ENCODE peak calls at places on chromosomes 7 and 10, in seven cellular contexts. P is IMR-90, J is GM12878, F is H1, E is K562, U is SK-N-SH, R is HepG2. C is an unnamed sample. For H3K4me1, the result is how much of the 10 kb centered on the place peaks cover.

GRCh38 chr7:1557771-1558170 is 1.8 kb upstream of the TMEM184A start:
- DNase-seq in P (no peak), J (no peak), F (no peak), E (no peak), U (peak), R (no peak), C (no peak)

GRCh38 chr7:129970816-129971215 is 18.1 kb upstream of the UBE2H start:
- DNase-seq in P (no peak), J (no peak), F (no peak), E (no peak), U (no peak), R (no peak), C (no peak)

GRCh38 chr7:42238709-42239395 is 1.8 kb upstream of the GLI3 start:
- DNase-seq in P (peak), J (no peak), F (no peak), E (no peak), U (no peak), R (no peak), C (no peak)

GRCh38 chr7:107353701-107354100 is 116.2 kb upstream of the GPR22 start:
- DNase-seq in P (peak), J (no peak), F (no peak), E (no peak), U (no peak), R (no peak), C (no peak)

GRCh38 chr10:104580774-104581675 is 60.1 kb upstream of the SORCS3 start:
- DNase-seq in P (peak), J (peak), F (peak), E (peak), U (peak), R (peak), C (peak)

GRCh38 chr7:140263277-140263676 is 86.5 kb upstream of the KDM7A start:
- DNase-seq in P (no peak), J (no peak), F (no peak), E (no peak), U (no peak), R (no peak), C (no peak)

GRCh38 chr7:151243411-151244155 is 4.9 kb downstream of the SMARCD3 start:
- DNase-seq in P (no peak), J (no peak), F (peak), E (no peak), U (no peak), R (no peak), C (no peak)

GRCh38 chr7:129605960-129606644 is 5.4 kb upstream of the NRF1 start:
- DNase-seq in P (no peak), J (no peak), F (no peak), E (no peak), U (no peak), R (no peak), C (no peak)

GRCh38 chr7:11830582-11831382 is 1.2 kb downstream of the THSD7A start:
- DNase-seq in P (peak), J (no peak), F (no peak), E (no peak), U (peak), R (no peak), C (no peak)

GRCh38 chr7:92075455-92076158 is 58.7 kb downstream of the CYP51A1 start:
- DNase-seq in P (no peak), J (peak), F (no peak), E (no peak), U (no peak), R (no peak), C (no peak)

GRCh38 chr10:76396126-76396525 is 964.7 kb downstream of the LRMDA start:
- DNase-seq in P (no peak), J (no peak), F (no peak), E (no peak), U (no peak), R (no peak), C (no peak)

GRCh38 chr7:24784292-24784691 is 27.0 kb upstream of the GSDME start:
- DNase-seq in P (no peak), J (no peak), F (no peak), E (no peak), U (no peak), R (no peak), C (no peak)

GRCh38 chr7:4792537-4793126 is 17.2 kb downstream of the AP5Z1 start:
- DNase-seq in P (no peak), J (no peak), F (peak), E (no peak), U (no peak), R (no peak), C (no peak)

GRCh38 chr7:120272261-120272895 is 597 bp upstream of the KCND2 start:
- DNase-seq in P (peak), J (peak), F (peak), E (peak), U (peak), R (peak), C (peak)

GRCh38 chr7:30511973-30512662 is 7.5 kb upstream of the GGCT start:
- DNase-seq in P (no peak), J (no peak), F (no peak), E (no peak), U (no peak), R (no peak), C (no peak)

GRCh38 chr7:27237735-27238334 is 4.8 kb upstream of the EVX1 start:
- DNase-seq in P (peak), J (no peak), F (no peak), E (no peak), U (no peak), R (no peak), C (no peak)

GRCh38 chr7:129412501-129412900 is 21.7 kb upstream of the STRIP2 start:
- DNase-seq in P (no peak), J (no peak), F (no peak), E (no peak), U (no peak), R (no peak), C (no peak)

GRCh38 chr7:122588621-122589020 is 110.3 kb downstream of the RNF133 start:
- DNase-seq in P (no peak), J (no peak), F (no peak), E (no peak), U (no peak), R (no peak), C (no peak)

GRCh38 chr10:3045471-3046209 is 21.7 kb upstream of the PFKP start:
- DNase-seq in P (peak), J (no peak), F (peak), E (peak), U (peak), R (peak), C (peak)
- TF ChIP-seq RFX5 in P (no peak), J (no peak), F (no peak), E (no peak), U (no peak), R (no peak), C (no peak)

DNA sequence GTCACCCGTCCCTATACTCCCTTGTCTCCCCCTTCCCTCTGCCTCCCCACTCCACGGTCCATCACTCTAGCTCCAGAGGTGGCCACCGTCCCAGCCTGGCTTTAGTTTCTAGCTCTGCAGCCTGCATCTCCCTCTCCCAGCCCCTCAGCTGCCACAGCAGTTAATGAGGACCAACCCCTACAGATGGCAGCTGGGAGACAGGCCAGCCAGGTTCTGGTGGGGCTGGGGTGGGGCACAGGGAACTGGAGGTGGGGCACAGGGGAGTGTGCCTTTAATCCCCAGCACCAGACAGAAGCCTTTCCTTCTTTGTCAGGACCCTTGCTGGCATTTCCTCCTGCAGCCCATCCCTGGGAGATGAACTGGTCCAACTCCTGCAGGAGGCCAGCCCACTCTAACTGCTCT is 21.1 kb downstream of the UNC5B start:
- DNase-seq in P (no peak), J (no peak), F (no peak), E (no peak), U (peak), R (no peak), C (no peak)
- TF ChIP-seq RAD21 in P (no peak), J (no peak), F (no peak), E (no peak), U (peak), R (no peak), C (no peak)

GRCh38 chr10:114720685-114721278 is 62.7 kb upstream of the ABLIM1 start:
- DNase-seq in P (no peak), J (no peak), F (no peak), E (no peak), U (no peak), R (no peak), C (no peak)
- H3K4me1 ChIP-seq in P (under half), J (under half), F (under half), E (under half), U (under half), R (under half), C (under half)

GRCh38 chr10:63430999-63431356 is 34.8 kb downstream of the JMJD1C start:
- DNase-seq in P (no peak), J (no peak), F (no peak), E (no peak), U (no peak), R (no peak), C (no peak)
- TF ChIP-seq RFX5 in P (no peak), J (no peak), F (no peak), E (no peak), U (no peak), R (no peak), C (no peak)

GRCh38 chr7:47539398-47540052 is 42.4 kb downstream of the TNS3 start:
- DNase-seq in P (peak), J (no peak), F (no peak), E (no peak), U (no peak), R (peak), C (peak)
- TF ChIP-seq RAD21 in P (peak), J (no peak), F (no peak), E (no peak), U (no peak), R (no peak), C (no peak)

GRCh38 chr7:36736827-36737211 is 12.5 kb upstream of the AOAH start:
- DNase-seq in P (no peak), J (peak), F (no peak), E (no peak), U (no peak), R (no peak), C (no peak)

GRCh38 chr7:36736090-36736826 is 12.0 kb upstream of the AOAH start:
- DNase-seq in P (no peak), J (no peak), F (no peak), E (no peak), U (no peak), R (no peak), C (no peak)

GRCh38 chr7:36742911-36743775 is 18.8 kb upstream of the AOAH start:
- DNase-seq in P (no peak), J (peak), F (no peak), E (no peak), U (no peak), R (no peak), C (no peak)

GRCh38 chr7:36735172-36735571 is 10.9 kb upstream of the AOAH start:
- DNase-seq in P (no peak), J (no peak), F (no peak), E (no peak), U (no peak), R (no peak), C (no peak)

GRCh38 chr7:36739351-36739750 is 15.1 kb upstream of the AOAH start:
- DNase-seq in P (no peak), J (no peak), F (no peak), E (no peak), U (no peak), R (no peak), C (no peak)
- H3K4me1 ChIP-seq in P (under half), J (under half), F (under half), E (under half), U (under half), R (under half), C (under half)